ENCODE peak calls at places on chromosome 9, in four cellular contexts. A is GM23338, R is upper lobe of left lung, T is HCT116. I is an unnamed sample.
A peak's percentile ranks its signal among the peaks of the same experiment; 100 is the strongest.

GRCh38 chr9:82024931-82025330 is 36.4 kb downstream of the SPATA31D1 start:
- ATAC-seq in A (no peak), T (no peak), R (no peak), I (no peak)

GRCh38 chr9:32180597-32180996 is 203.8 kb upstream of the ACO1 start:
- ATAC-seq in A (no peak), R (no peak), T (no peak), I (no peak)

GRCh38 chr9:38382141-38382540 is 10.4 kb upstream of the ALDH1B1 start:
- ATAC-seq in R (no peak), T (no peak), A (no peak), I (no peak)

GRCh38 chr9:91253488-91253887 is 108.2 kb downstream of the AUH start:
- ATAC-seq in R (no peak), T (peak; percentile 54), A (peak; percentile 71), I (no peak)

GRCh38 chr9:35116539-35116897 is 856 bp upstream of the ATOSB start:
- ATAC-seq in T (peak; percentile 3), R (no peak), A (no peak), I (no peak)

GRCh38 chr9:116712781-116713180 is 25.7 kb downstream of the TRIM32 start:
- ATAC-seq in A (no peak), R (no peak), T (no peak), I (no peak)

GRCh38 chr9:92669527-92669889 is 423 bp downstream of the IPPK start:
- ATAC-seq in R (peak; percentile 13), A (peak; percentile 35), T (peak; percentile 17), I (no peak)

GRCh38 chr9:108842610-108843295 is 13.0 kb downstream of the ACTL7B start:
- ATAC-seq in T (no peak), R (no peak), A (peak; percentile 29), I (no peak)

GRCh38 chr9:127154003-127154389 is 31.6 kb upstream of the ANGPTL2 start:
- ATAC-seq in A (peak; percentile 45), T (no peak), R (peak; percentile 9), I (peak; percentile 29)

GRCh38 chr9:85872444-85872843 is 68.5 kb upstream of the NAA35 start:
- ATAC-seq in R (no peak), A (no peak), T (no peak), I (no peak)

GRCh38 chr9:112772215-112772509 is 21.6 kb downstream of the SNX30 start:
- ATAC-seq in T (no peak), R (no peak), A (peak; percentile 61), I (no peak)

GRCh38 chr9:133784731-133785561 is 46.8 kb upstream of the SARDH start:
- ATAC-seq in T (no peak), A (no peak), R (no peak), I (no peak)

GRCh38 chr9:129415031-129415953 is 205.6 kb downstream of the C9orf50 start:
- ATAC-seq in A (peak; percentile 10), T (no peak), R (no peak), I (no peak)

GRCh38 chr9:129414377-129415021 is 206.4 kb downstream of the C9orf50 start:
- ATAC-seq in T (peak; percentile 12), R (no peak), A (peak; percentile 49), I (peak; percentile 19)

GRCh38 chr9:129416831-129417604 is 203.9 kb downstream of the C9orf50 start:
- ATAC-seq in T (no peak), A (no peak), R (no peak), I (no peak)

GRCh38 chr9:129413537-129414376 is 207.1 kb downstream of the C9orf50 start:
- ATAC-seq in A (peak; percentile 73), R (peak; percentile 90), T (peak; percentile 85), I (peak; percentile 91)

DNA sequence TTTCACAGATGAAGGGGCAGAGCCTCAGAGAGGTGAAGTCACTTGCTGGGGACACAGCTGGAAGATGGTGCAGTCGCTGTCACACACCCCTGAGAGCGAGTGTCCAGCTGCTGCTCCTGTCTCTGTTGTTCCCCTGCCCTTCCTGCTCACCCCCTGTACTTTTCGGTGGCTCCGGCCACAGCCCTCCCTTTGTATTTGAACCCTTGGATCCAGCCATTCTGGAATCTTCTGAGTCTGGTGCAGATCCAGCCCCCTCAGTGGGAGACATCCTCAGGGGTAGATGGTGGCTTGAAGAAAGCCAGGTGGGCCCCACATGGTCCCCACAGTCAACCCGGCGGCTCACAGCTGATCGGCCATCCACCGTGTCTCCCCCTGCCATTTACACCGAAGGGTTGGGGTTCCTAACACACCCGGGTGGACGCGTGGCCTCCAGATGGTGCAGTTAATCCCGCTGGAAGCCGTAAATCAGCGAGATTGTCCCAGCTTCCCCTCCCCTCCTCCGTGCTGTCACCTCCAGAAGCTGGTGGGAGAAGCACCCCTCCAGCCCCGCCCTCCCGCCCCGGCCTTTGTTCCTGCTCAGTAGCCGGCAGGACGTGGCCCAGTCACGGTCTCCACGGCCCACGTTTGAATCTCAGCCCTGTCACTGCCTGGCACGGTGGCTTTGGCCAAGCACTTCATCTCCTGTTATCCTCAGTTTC is 204.8 kb downstream of the C9orf50 start:
- ATAC-seq in T (no peak), A (no peak), R (no peak), I (no peak)
- H3K4me3 ChIP-seq in T (no peak overlapping the region), A (no peak overlapping the region), R (no peak overlapping the region), I (no peak overlapping the region)

GRCh38 chr9:110155744-110156143 is 52.2 kb downstream of the C9orf152 start:
- ATAC-seq in T (no peak), A (no peak), R (no peak), I (no peak)

GRCh38 chr9:110157812-110158629 is 49.9 kb downstream of the C9orf152 start:
- ATAC-seq in A (peak; percentile 57), T (no peak), R (no peak), I (no peak)

GRCh38 chr9:110156416-110156815 is 51.5 kb downstream of the C9orf152 start:
- ATAC-seq in T (no peak), A (no peak), R (no peak), I (no peak)

GRCh38 chr9:110160163-110160562 is 47.8 kb downstream of the C9orf152 start:
- ATAC-seq in R (no peak), T (no peak), A (no peak), I (no peak)

DNA sequence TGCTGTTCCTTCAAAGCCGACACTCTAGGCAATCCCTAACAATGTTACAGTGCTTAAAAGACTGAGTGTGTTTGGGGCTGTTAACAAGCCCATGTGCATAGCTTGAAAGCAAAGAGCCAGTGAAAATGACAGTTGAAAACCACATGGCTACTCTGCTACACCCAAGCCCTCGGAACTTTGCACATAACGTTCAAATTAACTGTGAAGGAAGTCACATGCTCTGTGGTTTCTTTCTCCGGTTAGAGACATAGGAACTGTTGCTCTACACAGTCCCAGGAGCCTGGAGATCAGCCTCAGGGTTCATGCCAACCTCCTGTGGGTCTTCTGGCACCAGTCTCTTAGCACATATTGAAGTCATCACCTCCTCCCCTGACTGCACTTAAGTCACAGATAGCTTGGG is 51.1 kb downstream of the C9orf152 start:
- ATAC-seq in T (no peak), A (no peak), R (peak; percentile 63), I (peak; percentile 50)
- H3K4me1 ChIP-seq in T (no peaks in the 10 kb centered on the region), A (peaks cover 15% of the 10 kb centered on the region), R (peaks cover 76% of the 10 kb centered on the region), I (peaks cover 3% of the 10 kb centered on the region)

GRCh38 chr9:97316904-97317303 is 9.4 kb downstream of the CCDC180 start:
- ATAC-seq in R (no peak), T (no peak), A (no peak), I (no peak)
- TF ChIP-seq POLR2AphosphoS5 in R (no peak), T (no peak), A (no peak), I (no peak)

GRCh38 chr9:76688471-76689238 is 75.6 kb upstream of the PCA3 start:
- ATAC-seq in T (no peak), A (no peak), R (no peak), I (peak; percentile 17)

GRCh38 chr9:76686756-76687155 is 77.5 kb upstream of the PCA3 start:
- ATAC-seq in R (no peak), T (no peak), A (no peak), I (no peak)

GRCh38 chr9:76684213-76684612 is 80.0 kb upstream of the PCA3 start:
- ATAC-seq in A (peak; percentile 42), T (no peak), R (no peak), I (no peak)

GRCh38 chr9:76690575-76691370 is 73.5 kb upstream of the PCA3 start:
- ATAC-seq in R (no peak), T (no peak), A (peak; percentile 67), I (no peak)

GRCh38 chr9:76687861-76688374 is 76.3 kb upstream of the PCA3 start:
- ATAC-seq in T (peak; percentile 32), A (no peak), R (peak; percentile 7), I (peak; percentile 63)
- H3K4me3 ChIP-seq in T (no peak overlapping the region), A (no peak overlapping the region), R (no peak overlapping the region), I (no peak overlapping the region)

GRCh38 chr9:673966-674526 is 167.5 kb upstream of the DMRT1 start:
- ATAC-seq in A (peak; percentile 99), R (no peak), T (no peak), I (no peak)

GRCh38 chr9:671997-672396 is 169.5 kb upstream of the DMRT1 start:
- ATAC-seq in T (no peak), A (no peak), R (no peak), I (no peak)

GRCh38 chr9:675697-676370 is 165.7 kb upstream of the DMRT1 start:
- ATAC-seq in A (no peak), R (no peak), T (no peak), I (no peak)

GRCh38 chr9:672833-673232 is 168.7 kb upstream of the DMRT1 start:
- ATAC-seq in T (no peak), R (no peak), A (no peak), I (no peak)

GRCh38 chr9:673264-673965 is 168.1 kb upstream of the DMRT1 start:
- ATAC-seq in T (no peak), A (peak; percentile 16), R (no peak), I (peak; percentile 5)
- H3K4me1 ChIP-seq in T (no peaks in the 10 kb centered on the region), A (peaks cover 38% of the 10 kb centered on the region), R (peaks cover 10% of the 10 kb centered on the region), I (peaks cover 47% of the 10 kb centered on the region)

GRCh38 chr9:94922691-94923107 is 196.2 kb downstream of the AOPEP start:
- ATAC-seq in T (no peak), R (peak; percentile 16), A (no peak), I (peak; percentile 83)
- TF ChIP-seq POLR2AphosphoS5 in T (no peak), R (no peak), A (no peak), I (peak; percentile 72)

DNA sequence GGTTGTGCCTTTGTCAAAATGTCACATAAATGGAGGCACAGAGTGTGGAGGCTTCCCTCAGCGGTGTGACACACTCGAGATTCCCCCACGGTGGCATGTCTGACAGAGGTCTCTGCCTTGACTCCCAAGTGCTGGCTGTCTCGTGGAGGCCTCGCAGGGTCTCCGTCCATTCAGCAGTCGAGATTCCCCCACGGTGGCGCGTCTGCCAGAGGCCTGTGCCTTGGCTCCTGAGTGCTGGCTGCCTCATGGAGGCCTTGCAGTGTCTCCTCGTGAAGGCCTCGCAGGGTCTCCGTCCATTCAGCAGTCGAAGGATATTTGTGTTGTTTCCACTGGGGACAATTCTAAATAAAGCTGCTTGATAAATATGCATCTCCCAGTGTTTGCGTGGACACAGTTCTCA is 26.0 kb downstream of the PNPLA7 start:
- ATAC-seq in A (no peak), R (no peak), T (no peak), I (no peak)
- H3K4me3 ChIP-seq in A (no peak overlapping the region), R (no peak overlapping the region), T (no peak overlapping the region), I (no peak overlapping the region)

I was measured in gastroesophageal sphincter.